ENCODE peak calls at places on chromosomes 13 and 19, in seven cellular contexts. H is K562, Y is SK-N-SH, V is HCT116, P is HepG2, O is GM12878, D is H1. Z is an unnamed sample.

GRCh38 chr13:39676315-39676876 is 20.9 kb downstream of the COG6 start:
- DNase-seq in H (peak; percentile 2), Y (peak; percentile 19), V (peak; percentile 40), P (peak; percentile 28), O (no peak), D (no peak), Z (peak; percentile 58)

GRCh38 chr13:19836472-19836871 is 27.0 kb downstream of the ZMYM5 start:
- DNase-seq in H (no peak), Y (no peak), V (no peak), P (no peak), O (no peak), D (no peak), Z (no peak)

GRCh38 chr19:49849433-49850220 is 1.3 kb upstream of the PTOV1 start:
- DNase-seq in H (no peak), Y (no peak), V (no peak), P (no peak), O (no peak), D (no peak), Z (no peak)

GRCh38 chr13:31866099-31866498 is 126.8 kb downstream of the RXFP2 start:
- DNase-seq in H (no peak), Y (no peak), V (no peak), P (no peak), O (no peak), D (no peak), Z (no peak)

GRCh38 chr13:35157143-35157755 is 215.2 kb downstream of the NBEA start:
- DNase-seq in H (peak; percentile 6), Y (peak; percentile 43), V (peak; percentile 38), P (peak; percentile 31), O (peak; percentile 33), D (no peak), Z (peak; percentile 4)

GRCh38 chr13:45015300-45015699 is 26.0 kb downstream of the GPALPP1 start:
- DNase-seq in H (no peak), Y (no peak), V (no peak), P (no peak), O (no peak), D (no peak), Z (no peak)

GRCh38 chr13:23081901-23082300 is 98.9 kb upstream of the SGCG start:
- DNase-seq in H (no peak), Y (no peak), V (no peak), P (no peak), O (no peak), D (no peak), Z (no peak)

GRCh38 chr13:51581148-51581820 is 3.0 kb upstream of the WDFY2 start:
- DNase-seq in H (no peak), Y (no peak), V (no peak), P (no peak), O (no peak), D (no peak), Z (no peak)

GRCh38 chr19:41318696-41319499 is 8.9 kb downstream of the CCDC97 start:
- DNase-seq in H (no peak), Y (no peak), V (no peak), P (no peak), O (no peak), D (no peak), Z (no peak)

GRCh38 chr13:27605610-27606200 is 14.6 kb downstream of the LNX2 start:
- DNase-seq in H (no peak), Y (no peak), V (no peak), P (no peak), O (no peak), D (no peak), Z (no peak)

GRCh38 chr19:40331052-40331451 is 17.1 kb downstream of the C19orf47 start:
- DNase-seq in H (no peak), Y (no peak), V (no peak), P (no peak), O (no peak), D (no peak), Z (peak; percentile 69)

GRCh38 chr19:42052241-42052863 is 17.7 kb downstream of the GRIK5 start:
- DNase-seq in H (no peak), Y (peak; percentile 50), V (no peak), P (no peak), O (no peak), D (no peak), Z (no peak)

GRCh38 chr19:48644355-48644754 is 1.6 kb downstream of the CA11 start:
- DNase-seq in H (no peak), Y (no peak), V (no peak), P (no peak), O (no peak), D (no peak), Z (no peak)

GRCh38 chr19:27872370-27872769 is 1340.6 kb downstream of the UQCRFS1 start:
- DNase-seq in H (no peak), Y (no peak), V (no peak), P (no peak), O (no peak), D (no peak), Z (no peak)

GRCh38 chr13:29767006-29767405 is 83.4 kb downstream of the UBL3 start:
- DNase-seq in H (no peak), Y (no peak), V (no peak), P (no peak), O (no peak), D (no peak), Z (no peak)

GRCh38 chr19:2289714-2290435 is 7.9 kb upstream of the PEAK3 start:
- DNase-seq in H (peak; percentile 58), Y (no peak), V (no peak), P (no peak), O (peak; percentile 48), D (no peak), Z (no peak)

GRCh38 chr13:102642475-102642874 is 45.7 kb downstream of the TPP2 start:
- DNase-seq in H (no peak), Y (no peak), V (no peak), P (no peak), O (no peak), D (no peak), Z (no peak)

GRCh38 chr13:73327579-73327978 is 268.8 kb downstream of the KLF5 start:
- DNase-seq in H (no peak), Y (no peak), V (no peak), P (no peak), O (no peak), D (no peak), Z (no peak)

GRCh38 chr13:73326215-73326558 is 267.4 kb downstream of the KLF5 start:
- DNase-seq in H (no peak), Y (no peak), V (no peak), P (no peak), O (no peak), D (no peak), Z (no peak)

GRCh38 chr13:73324842-73325241 is 266.0 kb downstream of the KLF5 start:
- DNase-seq in H (no peak), Y (no peak), V (no peak), P (no peak), O (no peak), D (no peak), Z (no peak)

GRCh38 chr13:73323615-73324014 is 264.8 kb downstream of the KLF5 start:
- DNase-seq in H (no peak), Y (no peak), V (no peak), P (no peak), O (no peak), D (no peak), Z (no peak)

GRCh38 chr13:73325351-73326214 is 266.8 kb downstream of the KLF5 start:
- DNase-seq in H (no peak), Y (no peak), V (no peak), P (peak; percentile 34), O (no peak), D (no peak), Z (no peak)
- TF ChIP-seq JUND in H (no peak), Y (no peak), V (peak; percentile 35), P (no peak), O (no peak), D (no peak), Z (no peak)

DNA sequence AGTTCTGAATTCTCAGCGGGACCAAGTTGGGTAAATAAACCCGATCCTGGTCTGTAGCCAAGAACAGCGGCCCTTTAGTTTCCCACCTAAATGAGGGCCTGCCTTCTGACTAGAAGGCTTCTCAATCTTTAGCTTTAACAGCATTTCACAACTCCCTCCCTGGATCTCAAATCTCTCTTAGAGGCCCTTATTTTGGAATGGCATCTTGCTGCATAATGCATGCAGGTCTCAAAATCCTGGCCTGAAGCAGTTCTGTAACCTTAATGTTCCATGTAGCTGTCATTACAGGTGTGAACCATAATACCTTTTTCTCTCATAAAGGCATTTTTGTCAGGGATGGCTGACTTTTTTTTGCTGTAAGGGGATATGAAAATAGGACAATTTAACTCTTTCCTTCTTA is 29.5 kb downstream of the ZNF90 start:
- DNase-seq in H (no peak), Y (no peak), V (no peak), P (no peak), O (no peak), D (no peak), Z (no peak)
- TF ChIP-seq JUND in H (no peak), Y (no peak), V (no peak), P (no peak), O (no peak), D (no peak), Z (no peak)

GRCh38 chr19:12665646-12666304 is 767 bp downstream of the MAN2B1 start:
- DNase-seq in H (no peak), Y (no peak), V (no peak), P (no peak), O (no peak), D (no peak), Z (no peak)

GRCh38 chr19:12665281-12665573 is 1.3 kb downstream of the MAN2B1 start:
- DNase-seq in H (no peak), Y (no peak), V (no peak), P (no peak), O (peak; percentile 61), D (no peak), Z (no peak)

GRCh38 chr19:12667903-12668302 is 1.3 kb downstream of the WDR83 start:
- DNase-seq in H (no peak), Y (no peak), V (no peak), P (no peak), O (no peak), D (no peak), Z (no peak)

GRCh38 chr19:12664406-12665280 is 1.9 kb downstream of the MAN2B1 start:
- DNase-seq in H (peak; percentile 74), Y (peak; percentile 81), V (no peak), P (peak; percentile 24), O (no peak), D (no peak), Z (no peak)

GRCh38 chr19:12666305-12667048 is at the start of the genes MAN2B1 and WDR83:
- DNase-seq in H (peak; percentile 96), Y (peak; percentile 98), V (no peak), P (peak; percentile 65), O (no peak), D (no peak), Z (peak; percentile 71)
- TF ChIP-seq JUND in H (no peak), Y (no peak), V (no peak), P (no peak), O (no peak), D (no peak), Z (no peak)

GRCh38 chr19:51721905-51722304 is 1.9 kb downstream of the HAS1 start:
- DNase-seq in H (no peak), Y (no peak), V (no peak), P (no peak), O (no peak), D (no peak), Z (no peak)

GRCh38 chr19:51726049-51726448 is 2.3 kb upstream of the HAS1 start:
- DNase-seq in H (peak; percentile 79), Y (no peak), V (no peak), P (no peak), O (no peak), D (no peak), Z (no peak)

GRCh38 chr19:51722492-51722891 is 1.3 kb downstream of the HAS1 start:
- DNase-seq in H (no peak), Y (no peak), V (no peak), P (no peak), O (no peak), D (no peak), Z (no peak)

GRCh38 chr19:51727349-51727880 is 3.6 kb upstream of the HAS1 start:
- DNase-seq in H (no peak), Y (no peak), V (no peak), P (no peak), O (no peak), D (no peak), Z (peak; percentile 50)

GRCh38 chr19:51724543-51724942 is 752 bp upstream of the HAS1 start:
- DNase-seq in H (no peak), Y (no peak), V (no peak), P (no peak), O (no peak), D (no peak), Z (no peak)
- TF ChIP-seq JUND in H (no peak), Y (no peak), V (no peak), P (no peak), O (no peak), D (no peak), Z (no peak)